ENCODE peak calls at places on chromosomes 13 and 19, in ten cellular contexts. E is cardiac fibroblast, X is tibial nerve, G is kidney, Z is omental fat pad, A is brain microvascular endothelial cell, R is coronary artery, Q is epithelial cell of esophagus, O is AG09309, J is AG09319. Y is an unnamed sample.

GRCh38 chr13:105446197-105446596 is 1089.3 kb downstream of the EFNB2 start:
- DNase-seq in E (peak; percentile 26), X (no peak), G (no peak), Z (no peak), A (peak; percentile 29), R (no peak), Q (no peak), O (no peak), J (no peak), Y (no peak)

GRCh38 chr19:55460670-55461258 is 678 bp downstream of the ISOC2 start:
- DNase-seq in E (peak; percentile 83), X (peak; percentile 68), G (peak; percentile 92), Z (peak; percentile 82), A (peak; percentile 52), R (peak; percentile 88), Q (peak; percentile 52), O (peak; percentile 52), J (peak; percentile 71), Y (no peak)

GRCh38 chr13:97539651-97540230 is 105.8 kb downstream of the RAP2A start:
- DNase-seq in E (peak; percentile 41), X (no peak), G (no peak), Z (no peak), A (no peak), R (no peak), Q (peak; percentile 71), O (no peak), J (no peak), Y (no peak)

GRCh38 chr13:106173346-106173745 is 362.1 kb downstream of the EFNB2 start:
- DNase-seq in E (no peak), X (no peak), G (no peak), Z (no peak), A (no peak), R (no peak), Q (no peak), O (no peak), J (no peak), Y (no peak)

GRCh38 chr13:51277943-51278342 is 55.7 kb downstream of the FAM124A start:
- DNase-seq in E (no peak), X (no peak), G (no peak), Z (no peak), A (no peak), R (no peak), Q (no peak), O (no peak), J (no peak), Y (no peak)

GRCh38 chr13:70708744-70709143 is 600.5 kb upstream of the KLHL1 start:
- DNase-seq in E (no peak), X (no peak), G (no peak), Z (no peak), A (no peak), R (no peak), Q (no peak), O (no peak), J (no peak), Y (no peak)

GRCh38 chr13:67827992-67828391 is 597.9 kb upstream of the PCDH9 start:
- DNase-seq in E (no peak), X (no peak), G (no peak), Z (no peak), A (no peak), R (no peak), Q (no peak), O (no peak), J (no peak), Y (no peak)

GRCh38 chr13:71374471-71375041 is 492.4 kb downstream of the DACH1 start:
- DNase-seq in E (peak; percentile 29), X (no peak), G (no peak), Z (no peak), A (no peak), R (no peak), Q (peak; percentile 34), O (no peak), J (no peak), Y (no peak)

GRCh38 chr13:109684836-109685602 is 101.4 kb downstream of the IRS2 start:
- DNase-seq in E (peak; percentile 66), X (no peak), G (no peak), Z (no peak), A (peak; percentile 33), R (no peak), Q (peak; percentile 91), O (no peak), J (no peak), Y (no peak)

GRCh38 chr19:17405250-17406038 is at the start of gene BST2:
- DNase-seq in E (peak; percentile 65), X (peak; percentile 27), G (peak; percentile 89), Z (no peak), A (peak; percentile 21), R (no peak), Q (peak; percentile 15), O (no peak), J (no peak), Y (no peak)

GRCh38 chr19:991174-991931 is 7.2 kb downstream of the WDR18 start:
- DNase-seq in E (peak; percentile 58), X (no peak), G (peak; percentile 83), Z (no peak), A (peak; percentile 22), R (no peak), Q (peak; percentile 74), O (no peak), J (no peak), Y (no peak)

GRCh38 chr13:40158218-40158617 is 502.8 kb downstream of the COG6 start:
- DNase-seq in E (peak; percentile 51), X (no peak), G (no peak), Z (no peak), A (peak; percentile 45), R (no peak), Q (peak; percentile 81), O (no peak), J (no peak), Y (no peak)

GRCh38 chr13:75393839-75394238 is 88.1 kb downstream of the TBC1D4 start:
- DNase-seq in E (peak; percentile 30), X (no peak), G (no peak), Z (no peak), A (no peak), R (no peak), Q (no peak), O (no peak), J (no peak), Y (no peak)

GRCh38 chr13:110057052-110057451 is 249.9 kb downstream of the COL4A1 start:
- DNase-seq in E (no peak), X (no peak), G (no peak), Z (no peak), A (no peak), R (no peak), Q (peak; percentile 40), O (no peak), J (no peak), Y (no peak)

GRCh38 chr19:45280471-45280961 is 29.4 kb downstream of the MARK4 start:
- DNase-seq in E (no peak), X (no peak), G (no peak), Z (no peak), A (no peak), R (no peak), Q (no peak), O (no peak), J (no peak), Y (no peak)

GRCh38 chr19:18488403-18488723 is 33.5 kb downstream of the ELL start:
- DNase-seq in E (no peak), X (no peak), G (no peak), Z (no peak), A (no peak), R (no peak), Q (no peak), O (no peak), J (no peak), Y (no peak)
- TF ChIP-seq CTCF in E (peak; percentile 42), X (no peak), G (no peak), Z (no peak), A (peak; percentile 64), R (no peak), Q (peak; percentile 31), O (no peak), J (peak; percentile 26), Y (no peak)

DNA sequence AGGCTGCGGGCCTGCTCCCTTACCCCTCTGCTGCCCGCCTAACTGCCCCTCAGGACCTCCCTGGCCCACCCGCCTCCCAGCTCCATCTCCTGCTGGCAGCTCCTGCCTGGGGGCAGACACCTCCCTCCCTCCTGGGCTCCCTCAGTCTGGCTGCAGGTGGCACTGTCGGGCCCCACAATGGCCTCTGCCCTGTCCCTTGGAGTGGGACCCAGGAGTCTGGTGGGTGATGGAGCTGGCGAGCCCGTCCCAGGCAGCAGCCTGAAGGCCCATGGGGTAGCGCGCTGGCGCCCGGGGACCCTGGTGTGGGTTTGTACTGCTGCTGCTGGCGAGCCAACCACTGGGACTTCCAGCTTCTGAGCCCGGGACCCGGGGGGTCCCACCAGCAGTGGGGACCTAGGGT is 83.6 kb downstream of the KDM4B start:
- DNase-seq in E (no peak), X (no peak), G (no peak), Z (no peak), A (no peak), R (no peak), Q (no peak), O (no peak), J (no peak), Y (no peak)
- TF ChIP-seq CTCF in E (peak; percentile 12), X (no peak), G (no peak), Z (no peak), A (peak; percentile 45), R (no peak), Q (no peak), O (no peak), J (no peak), Y (peak; percentile 14)

DNA sequence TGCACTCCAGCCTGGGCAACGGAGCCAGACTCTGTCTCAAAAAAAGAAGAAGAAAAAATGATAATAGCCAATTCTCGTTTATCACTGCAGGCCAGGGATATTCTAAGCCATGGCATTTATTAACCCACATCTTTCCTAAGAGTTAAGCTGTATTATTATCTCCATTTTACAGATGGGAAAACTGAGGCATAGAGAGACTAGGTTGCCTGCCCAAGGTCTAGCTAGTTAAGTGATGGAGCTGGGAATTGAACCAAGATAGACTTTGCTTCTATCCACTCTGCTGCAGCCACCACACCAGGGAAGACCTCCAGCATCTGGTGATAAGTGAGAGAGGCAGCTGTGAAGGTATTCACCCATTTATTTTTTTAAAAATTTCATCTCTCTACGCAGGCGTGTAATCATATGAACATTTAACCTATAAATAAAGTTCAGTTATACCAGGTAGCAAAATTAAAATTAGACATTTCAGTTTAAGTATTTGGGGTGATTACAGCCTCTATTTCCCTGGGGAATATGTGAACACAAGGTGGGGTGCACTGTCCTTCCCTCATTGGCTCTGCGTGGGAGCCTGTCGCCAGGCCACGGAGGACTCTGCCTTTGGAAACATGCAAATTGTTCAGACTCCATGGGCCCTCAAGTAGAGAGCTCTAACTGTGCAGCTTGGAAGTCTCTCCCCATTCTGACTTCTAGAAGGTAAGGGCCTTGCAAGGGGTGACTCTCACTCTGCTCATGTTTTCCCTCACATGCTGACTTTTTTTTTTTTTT is 157.8 kb downstream of the SIPA1L3 start:
- DNase-seq in E (no peak), X (no peak), G (peak; percentile 14), Z (no peak), A (no peak), R (no peak), Q (no peak), O (no peak), J (no peak), Y (no peak)
- TF ChIP-seq CTCF in E (no peak), X (no peak), G (no peak), Z (no peak), A (no peak), R (no peak), Q (no peak), O (no peak), J (no peak), Y (no peak)

DNA sequence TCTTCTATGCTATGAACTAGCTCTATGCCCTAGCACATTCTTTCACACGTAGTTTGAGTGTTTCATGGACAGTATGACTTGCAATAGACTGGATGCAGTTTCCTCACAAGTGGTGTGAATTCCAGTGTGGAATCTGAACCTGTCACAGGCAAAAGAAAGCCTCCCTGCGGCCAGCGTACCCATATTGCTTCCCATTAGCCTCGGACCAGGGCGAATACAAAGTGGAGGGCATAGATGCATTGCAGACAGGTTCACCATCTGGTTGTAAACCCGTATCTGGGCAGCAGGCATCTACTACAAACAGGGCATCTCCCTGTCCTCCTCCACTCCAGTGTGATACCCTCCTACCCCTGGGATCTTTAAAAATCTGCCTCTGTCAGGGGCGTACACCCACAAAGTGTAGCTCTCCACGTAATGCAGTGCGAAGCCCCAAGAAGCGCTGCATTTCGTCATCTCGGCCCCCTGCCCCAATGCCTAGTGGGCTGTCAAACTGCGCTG is 1.4 kb upstream of the CIC start:
- DNase-seq in E (peak; percentile 34), X (no peak), G (peak; percentile 65), Z (no peak), A (no peak), R (no peak), Q (no peak), O (no peak), J (no peak), Y (no peak)
- TF ChIP-seq CTCF in E (no peak), X (no peak), G (no peak), Z (no peak), A (no peak), R (no peak), Q (no peak), O (no peak), J (no peak), Y (no peak)

Y was measured in esophagus squamous epithelium.